ENCODE peak calls at places on chromosomes 7 and 10, in seven cellular contexts. N is HFFc6; G is stimulated activated CD4-positive, alpha-beta T cell treated with anti-CD3 and anti-CD28 coated beads, Interleukin-4, amount 100 ng/mL, for 24 hours; H is NCI-H1092 treated with DMSO at 0.1 percent for 48 hours; O is OCI-M1; D is NCI-H226; L is AG08396. E is an unnamed sample.

GRCh38 chr10:33955676-33956075 is 621.2 kb upstream of the NRP1 start:
- DNase-seq in N (no peak), G (no peak), H (no peak), O (no peak), D (no peak), L (no peak), E (no peak)

GRCh38 chr7:150918378-150918777 is 59.7 kb downstream of the KCNH2 start:
- DNase-seq in N (no peak), G (no peak), H (no peak), O (no peak), D (no peak), L (no peak), E (no peak)

GRCh38 chr10:4046722-4047354 is 261.8 kb upstream of the KLF6 start:
- DNase-seq in N (no peak), G (no peak), H (no peak), O (no peak), D (no peak), L (no peak), E (no peak)

GRCh38 chr7:55191926-55192692 is 173.0 kb upstream of the LANCL2 start:
- DNase-seq in N (no peak), G (no peak), H (no peak), O (no peak), D (no peak), L (no peak), E (no peak)

GRCh38 chr10:87973635-87974034 is 110.2 kb downstream of the PTEN start:
- DNase-seq in N (no peak), G (no peak), H (no peak), O (no peak), D (no peak), L (peak; percentile 7), E (no peak)

GRCh38 chr7:88928266-88928665 is 132.7 kb upstream of the TEX47 start:
- DNase-seq in N (no peak), G (no peak), H (no peak), O (no peak), D (no peak), L (no peak), E (no peak)

GRCh38 chr10:67875340-67876238 is 8.9 kb upstream of the SIRT1 start:
- DNase-seq in N (no peak), G (no peak), H (no peak), O (no peak), D (no peak), L (no peak), E (no peak)

GRCh38 chr10:49690673-49691356 is 11.4 kb downstream of the C10orf53 start:
- DNase-seq in N (no peak), G (no peak), H (no peak), O (no peak), D (no peak), L (no peak), E (no peak)

GRCh38 chr10:57300718-57301117 is 939.7 kb upstream of the ZWINT start:
- DNase-seq in N (no peak), G (no peak), H (no peak), O (no peak), D (no peak), L (no peak), E (no peak)

GRCh38 chr10:90530526-90530925 is 327.3 kb downstream of the HTR7 start:
- DNase-seq in N (no peak), G (no peak), H (no peak), O (peak; percentile 58), D (peak; percentile 45), L (no peak), E (no peak)

GRCh38 chr7:95686109-95686508 is 86.2 kb upstream of the DYNC1I1 start:
- DNase-seq in N (peak; percentile 44), G (no peak), H (peak; percentile 88), O (peak; percentile 91), D (no peak), L (peak; percentile 21), E (no peak)

GRCh38 chr7:17298840-17299476 is 506 bp downstream of the AHR start:
- DNase-seq in N (no peak), G (peak; percentile 64), H (peak; percentile 29), O (peak; percentile 51), D (peak; percentile 51), L (peak; percentile 46), E (peak; percentile 77)

GRCh38 chr7:32479574-32480200 is 10.5 kb downstream of the LSM5 start:
- DNase-seq in N (peak; percentile 52), G (peak; percentile 11), H (peak; percentile 59), O (peak; percentile 55), D (peak; percentile 36), L (peak; percentile 57), E (no peak)